ENCODE peak calls at places on chromosome 6, in five cellular contexts. H is right lobe of liver, K is heart right ventricle, Y is tibial artery, Q is esophagus squamous epithelium. J is an unnamed sample.

GRCh38 chr6:26232950-26233607 is 131.9 kb upstream of the BTN3A2 start:
- DNase-seq in H (no peak), K (no peak), Y (no peak), Q (no peak), J (no peak)

GRCh38 chr6:104540743-104541142 is 319.0 kb downstream of the HACE1 start:
- DNase-seq in Q (no peak), H (no peak), Y (no peak), K (no peak), J (no peak)

GRCh38 chr6:106773482-106773881 is 144.1 kb downstream of the QRSL1 start:
- DNase-seq in Y (no peak), Q (no peak), H (no peak), K (no peak), J (no peak)

GRCh38 chr6:917939-918338 is 225.0 kb upstream of the EXOC2 start:
- DNase-seq in H (no peak), Q (no peak), K (no peak), Y (no peak), J (no peak)

GRCh38 chr6:72654101-72654618 is 32.3 kb downstream of the KCNQ5 start:
- DNase-seq in K (no peak), H (no peak), Y (no peak), Q (no peak), J (no peak)

GRCh38 chr6:169689247-169689646 is 12.6 kb downstream of the WDR27 start:
- DNase-seq in Q (no peak), Y (no peak), H (no peak), K (no peak), J (no peak)

GRCh38 chr6:9405369-9405768 is 970.0 kb upstream of the SLC35B3 start:
- DNase-seq in Q (no peak), H (no peak), K (no peak), Y (no peak), J (no peak)

GRCh38 chr6:163179061-163179460 is 235.5 kb upstream of the QKI start:
- DNase-seq in H (no peak), Y (no peak), K (no peak), Q (no peak), J (no peak)

GRCh38 chr6:106702451-106703110 is 73.2 kb downstream of the QRSL1 start:
- DNase-seq in H (peak; percentile 78), Y (no peak), Q (no peak), K (no peak), J (no peak)

GRCh38 chr6:81753709-81754678 is 1.5 kb upstream of the TENT5A start:
- DNase-seq in K (peak; percentile 89), Q (peak; percentile 19), Y (peak; percentile 94), H (peak; percentile 89), J (peak; percentile 63)

GRCh38 chr6:105993769-105994521 is 92.2 kb upstream of the PRDM1 start:
- DNase-seq in H (peak; percentile 68), K (peak; percentile 13), Y (no peak), Q (no peak), J (no peak)

DNA sequence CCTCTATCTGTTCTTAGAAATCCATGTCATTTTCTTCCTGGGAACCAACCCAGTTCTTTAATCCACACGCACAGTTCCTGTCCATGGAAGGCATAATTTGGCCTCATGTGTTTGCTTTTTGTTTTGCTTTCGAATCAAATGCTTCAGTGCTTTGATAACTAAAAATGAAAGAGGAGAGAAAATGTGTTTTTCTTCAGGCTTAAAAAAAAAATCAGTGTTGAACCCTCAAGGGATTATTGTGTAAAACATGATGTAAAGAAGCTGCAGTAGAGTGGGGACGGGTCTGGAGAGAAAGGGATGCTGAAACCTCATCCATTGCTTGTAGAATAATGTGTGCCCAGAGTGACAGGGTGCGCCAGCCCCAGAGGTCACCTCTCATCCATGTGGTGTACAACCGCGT is 197.5 kb upstream of the JARID2 start:
- DNase-seq in H (no peak), K (no peak), Y (no peak), Q (no peak), J (no peak)
- H3K27ac ChIP-seq in H (no peak overlapping the region), K (no peak overlapping the region), Y (no peak overlapping the region), Q (no peak overlapping the region), J (no peak overlapping the region)

GRCh38 chr6:85594197-85594930 is 706 bp upstream of the SNX14 start:
- DNase-seq in Y (no peak), Q (no peak), H (no peak), K (no peak), J (no peak)
- H3K27ac ChIP-seq in Y (peak overlapping the region; percentile 91), Q (peak overlapping the region; percentile 90), H (peak overlapping the region; percentile 96), K (peak overlapping the region; percentile 93), J (peak overlapping the region; percentile 93)

GRCh38 chr6:44251576-44252524 is 4.9 kb downstream of the HSP90AB1 start:
- DNase-seq in H (peak; percentile 19), Q (no peak), Y (no peak), K (no peak), J (no peak)

GRCh38 chr6:44250718-44251123 is 3.8 kb downstream of the HSP90AB1 start:
- DNase-seq in Y (no peak), Q (no peak), K (no peak), H (no peak), J (no peak)

GRCh38 chr6:44249082-44249748 is 2.3 kb downstream of the HSP90AB1 start:
- DNase-seq in K (no peak), Y (no peak), H (peak; percentile 37), Q (no peak), J (no peak)

GRCh38 chr6:44248579-44248978 is 1.7 kb downstream of the HSP90AB1 start:
- DNase-seq in Y (no peak), Q (no peak), K (no peak), H (no peak), J (no peak)

DNA sequence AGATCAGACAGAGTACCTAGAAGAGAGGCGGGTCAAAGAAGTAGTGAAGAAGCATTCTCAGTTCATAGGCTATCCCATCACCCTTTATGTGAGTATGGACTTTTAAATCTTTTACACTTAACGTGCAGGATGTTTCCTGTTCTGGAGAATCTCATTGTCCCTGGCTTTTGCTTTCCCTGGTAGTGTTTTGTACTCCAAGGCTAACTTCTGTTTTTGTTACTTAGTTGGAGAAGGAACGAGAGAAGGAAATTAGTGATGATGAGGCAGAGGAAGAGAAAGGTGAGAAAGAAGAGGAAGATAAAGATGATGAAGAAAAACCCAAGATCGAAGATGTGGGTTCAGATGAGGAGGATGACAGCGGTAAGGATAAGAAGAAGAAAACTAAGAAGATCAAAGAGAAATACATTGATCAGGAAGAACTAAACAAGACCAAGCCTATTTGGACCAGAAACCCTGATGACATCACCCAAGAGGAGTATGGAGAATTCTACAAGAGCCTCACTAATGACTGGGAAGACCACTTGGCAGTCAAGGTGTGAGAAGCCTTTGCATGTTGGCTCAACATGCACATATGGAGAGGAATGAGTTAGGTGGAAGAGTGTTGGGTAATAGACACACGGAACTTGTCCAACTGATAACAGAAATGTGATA is 3.3 kb downstream of the HSP90AB1 start:
- DNase-seq in H (no peak), Y (no peak), K (no peak), Q (no peak), J (no peak)
- H3K27ac ChIP-seq in H (peak overlapping the region; percentile 19), Y (no peak overlapping the region), K (no peak overlapping the region), Q (no peak overlapping the region), J (no peak overlapping the region)

GRCh38 chr6:35044771-35045275 is 96.3 kb downstream of the TCP11 start:
- DNase-seq in Q (no peak), K (no peak), H (no peak), Y (peak; percentile 50), J (no peak)
- H3K27ac ChIP-seq in Q (peak overlapping the region; percentile 82), K (peak overlapping the region; percentile 81), H (peak overlapping the region; percentile 74), Y (peak overlapping the region; percentile 44), J (peak overlapping the region; percentile 98)

DNA sequence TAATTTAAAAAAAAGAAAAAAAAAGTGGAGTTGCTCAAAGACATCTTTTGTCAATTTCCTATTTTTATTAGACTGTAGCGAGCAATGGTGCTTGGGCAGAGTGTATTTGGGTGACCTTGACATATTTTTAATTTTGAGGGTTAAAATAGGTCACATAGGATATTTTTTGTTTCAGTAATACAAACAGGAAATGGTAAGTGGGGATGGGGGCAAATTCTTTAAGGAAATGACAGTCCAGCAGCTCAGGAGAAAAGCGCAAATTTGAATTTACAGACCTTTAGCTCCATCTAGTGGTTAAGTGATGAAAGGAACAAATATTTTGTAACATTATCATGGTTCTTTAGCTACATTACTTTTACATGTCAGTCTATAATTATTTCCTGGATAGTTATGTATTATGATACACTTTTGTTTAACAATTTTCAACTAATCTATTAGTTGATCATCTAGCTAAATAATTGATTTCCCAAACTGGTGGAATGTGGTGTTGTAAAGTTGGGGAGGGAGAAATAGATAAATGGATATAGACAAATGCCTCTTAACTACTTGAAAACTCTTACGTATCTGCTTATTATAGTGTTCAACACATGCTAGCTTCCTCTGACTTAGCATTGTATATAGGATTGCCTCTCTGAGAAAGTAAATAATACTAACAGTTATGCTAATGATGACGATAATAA is 10.0 kb downstream of the CITED2 start:
- DNase-seq in H (no peak), K (no peak), Y (no peak), Q (no peak), J (no peak)
- H3K27ac ChIP-seq in H (no peak overlapping the region), K (peak overlapping the region; percentile 2), Y (no peak overlapping the region), Q (no peak overlapping the region), J (no peak overlapping the region)

GRCh38 chr6:89611666-89612065 is 26.9 kb downstream of the LYRM2 start:
- DNase-seq in Y (no peak), H (no peak), Q (no peak), K (no peak), J (no peak)
- H3K27ac ChIP-seq in Y (no peak overlapping the region), H (no peak overlapping the region), Q (no peak overlapping the region), K (no peak overlapping the region), J (no peak overlapping the region)

J was measured in caudate nucleus.